ENCODE peak calls at places on chromosome 7, in five cellular contexts. One of them, this sample, is unnamed.

GRCh38 chr7:2266911-2267310 is 24.9 kb downstream of the NUDT1 start:
- DNase-seq in Panc1: no peak
- DNase-seq in retinal pigment epithelial cell: no peak
- DNase-seq in left colon: no peak
- DNase-seq in amygdala: no peak
- DNase-seq in this sample: no peak

GRCh38 chr7:147861058-147861716 is 729.4 kb upstream of the C7orf33 start:
- DNase-seq in Panc1: no peak
- DNase-seq in retinal pigment epithelial cell: no peak
- DNase-seq in left colon: no peak
- DNase-seq in amygdala: no peak
- DNase-seq in this sample: no peak

GRCh38 chr7:150415161-150416160 is 35.0 kb upstream of the GIMAP8 start:
- DNase-seq in Panc1: no peak
- DNase-seq in retinal pigment epithelial cell: no peak
- DNase-seq in left colon: no peak
- DNase-seq in amygdala: no peak
- DNase-seq in this sample: no peak

GRCh38 chr7:156969972-156970420 is 20.5 kb downstream of the NOM1 start:
- DNase-seq in Panc1: no peak
- DNase-seq in retinal pigment epithelial cell: no peak
- DNase-seq in left colon: no peak
- DNase-seq in amygdala: no peak
- DNase-seq in this sample: peak

GRCh38 chr7:45982912-45983719 is 62.0 kb upstream of the IGFBP3 start:
- DNase-seq in Panc1: no peak
- DNase-seq in retinal pigment epithelial cell: no peak
- DNase-seq in left colon: no peak
- DNase-seq in amygdala: no peak
- DNase-seq in this sample: no peak

GRCh38 chr7:155847821-155848435 is 35.7 kb upstream of the SHH start:
- DNase-seq in Panc1: no peak
- DNase-seq in retinal pigment epithelial cell: no peak
- DNase-seq in left colon: no peak
- DNase-seq in amygdala: no peak
- DNase-seq in this sample: no peak

GRCh38 chr7:117034851-117035462 is 81.7 kb downstream of the ST7 start:
- DNase-seq in Panc1: no peak
- DNase-seq in retinal pigment epithelial cell: no peak
- DNase-seq in left colon: no peak
- DNase-seq in amygdala: no peak
- DNase-seq in this sample: no peak

GRCh38 chr7:25864943-25865633 is 286.9 kb upstream of the NFE2L3 start:
- DNase-seq in Panc1: no peak
- DNase-seq in retinal pigment epithelial cell: no peak
- DNase-seq in left colon: no peak
- DNase-seq in amygdala: no peak
- DNase-seq in this sample: no peak

GRCh38 chr7:23065974-23066373 is 39.6 kb upstream of the KLHL7 start:
- DNase-seq in Panc1: no peak
- DNase-seq in retinal pigment epithelial cell: peak
- DNase-seq in left colon: no peak
- DNase-seq in amygdala: no peak
- DNase-seq in this sample: no peak